ENCODE peak calls at places on chromosomes 6 and 20, in seven cellular contexts. A is AG04450; W is stimulated activated CD4-positive, alpha-beta T cell treated with anti-CD3 and anti-CD28 coated beads, Interleukin-12 subunit alpha, Interleukin-12 subunit beta, amount 100 ng/mL, for 4 hours; R is skeletal muscle cell; H is NCI-H524 treated with DMSO at 0.1 percent for 48 hours; C is mammary epithelial cell; Q is effector memory CD8-positive, alpha-beta T cell. S is an unnamed sample.
A peak's percentile ranks its signal among the peaks of the same experiment; 100 is the strongest.

GRCh38 chr6:43746613-43747101 is 23.4 kb upstream of the VEGFA start:
- DNase-seq in A (no peak), W (no peak), R (peak; percentile 53), H (no peak), C (no peak), Q (no peak), S (no peak)

GRCh38 chr20:53621482-53622246 is 28.0 kb upstream of the ZNF217 start:
- DNase-seq in A (no peak), W (no peak), R (peak; percentile 63), H (no peak), C (peak; percentile 89), Q (no peak), S (no peak)

GRCh38 chr6:112150363-112150762 is 63.0 kb downstream of the FAM229B start:
- DNase-seq in A (no peak), W (no peak), R (no peak), H (peak; percentile 69), C (no peak), Q (no peak), S (no peak)

GRCh38 chr20:11218035-11218680 is 544.4 kb upstream of the JAG1 start:
- DNase-seq in A (no peak), W (no peak), R (no peak), H (no peak), C (no peak), Q (no peak), S (no peak)

GRCh38 chr6:14386263-14386981 is 268.9 kb downstream of the CD83 start:
- DNase-seq in A (no peak), W (no peak), R (no peak), H (no peak), C (no peak), Q (no peak), S (no peak)

GRCh38 chr6:52576392-52577021 is 353 bp downstream of the TRAM2 start:
- DNase-seq in A (no peak), W (peak; percentile 48), R (no peak), H (no peak), C (peak; percentile 71), Q (peak; percentile 46), S (no peak)

GRCh38 chr6:138028893-138029292 is 78.3 kb downstream of the PERP start:
- DNase-seq in A (no peak), W (no peak), R (no peak), H (no peak), C (peak; percentile 96), Q (no peak), S (no peak)

GRCh38 chr6:39865011-39865888 is 69.0 kb downstream of the MOCS1 start:
- DNase-seq in A (no peak), W (peak; percentile 58), R (no peak), H (no peak), C (peak; percentile 31), Q (peak; percentile 20), S (peak; percentile 71)

GRCh38 chr20:25553819-25554296 is 31.5 kb downstream of the NINL start:
- DNase-seq in A (no peak), W (no peak), R (peak; percentile 60), H (no peak), C (no peak), Q (no peak), S (no peak)

GRCh38 chr6:45415315-45415714 is 37.6 kb upstream of the SUPT3H start:
- DNase-seq in A (no peak), W (no peak), R (no peak), H (no peak), C (no peak), Q (no peak), S (no peak)

GRCh38 chr6:91098006-91098405 is 511.1 kb upstream of the MAP3K7 start:
- DNase-seq in A (no peak), W (no peak), R (no peak), H (no peak), C (no peak), Q (no peak), S (no peak)

GRCh38 chr6:4776967-4777925 is 1.0 kb downstream of the CDYL start:
- DNase-seq in A (no peak), W (peak; percentile 25), R (no peak), H (no peak), C (peak; percentile 48), Q (peak; percentile 2), S (no peak)

GRCh38 chr6:106886922-106887797 is 87.4 kb downstream of the CD24 start:
- DNase-seq in A (no peak), W (no peak), R (no peak), H (no peak), C (no peak), Q (no peak), S (no peak)

GRCh38 chr6:46510656-46511055 is 19.4 kb upstream of the RCAN2 start:
- DNase-seq in A (no peak), W (no peak), R (peak; percentile 44), H (no peak), C (peak; percentile 58), Q (no peak), S (no peak)

GRCh38 chr6:139708342-139709199 is 334.1 kb upstream of the CITED2 start:
- DNase-seq in A (peak; percentile 50), W (no peak), R (peak; percentile 65), H (no peak), C (peak; percentile 36), Q (no peak), S (no peak)

GRCh38 chr6:8672882-8673281 is 237.5 kb upstream of the SLC35B3 start:
- DNase-seq in A (no peak), W (no peak), R (no peak), H (no peak), C (no peak), Q (no peak), S (no peak)

GRCh38 chr20:62875419-62876355 is 14.1 kb upstream of the TCFL5 start:
- DNase-seq in A (peak; percentile 32), W (no peak), R (no peak), H (peak; percentile 20), C (peak; percentile 69), Q (no peak), S (no peak)

GRCh38 chr6:163288915-163289314 is 125.6 kb upstream of the QKI start:
- DNase-seq in A (no peak), W (no peak), R (no peak), H (no peak), C (no peak), Q (no peak), S (no peak)

GRCh38 chr6:30612213-30612612 is 4.8 kb downstream of the PPP1R10 start:
- DNase-seq in A (no peak), W (no peak), R (no peak), H (no peak), C (no peak), Q (no peak), S (no peak)

GRCh38 chr20:38658879-38659612 is 57.4 kb downstream of the ARHGAP40 start:
- DNase-seq in A (no peak), W (peak; percentile 25), R (no peak), H (no peak), C (peak; percentile 21), Q (peak; percentile 20), S (no peak)

GRCh38 chr6:104182811-104183210 is 676.9 kb downstream of the HACE1 start:
- DNase-seq in A (no peak), W (no peak), R (peak; percentile 94), H (no peak), C (peak; percentile 48), Q (no peak), S (no peak)

GRCh38 chr6:84093405-84094049 is 60.0 kb downstream of the MRAP2 start:
- DNase-seq in A (no peak), W (no peak), R (no peak), H (no peak), C (no peak), Q (no peak), S (no peak)

GRCh38 chr6:168951224-168951616 is 302.4 kb downstream of the THBS2 start:
- DNase-seq in A (no peak), W (no peak), R (no peak), H (no peak), C (no peak), Q (no peak), S (no peak)

GRCh38 chr6:28206527-28207243 is 18.4 kb upstream of the ZSCAN9 start:
- DNase-seq in A (no peak), W (no peak), R (no peak), H (no peak), C (no peak), Q (no peak), S (no peak)

GRCh38 chr6:160737934-160738333 is 35.9 kb downstream of the PLG start:
- DNase-seq in A (no peak), W (no peak), R (no peak), H (no peak), C (peak; percentile 75), Q (no peak), S (no peak)

GRCh38 chr6:155419161-155419560 is 36.5 kb downstream of the NOX3 start:
- DNase-seq in A (no peak), W (no peak), R (no peak), H (no peak), C (no peak), Q (no peak), S (no peak)

S was measured in NCI-H1048.